ENCODE peak calls at places on chromosomes 3 and 15, in seven cellular contexts. One of them, this sample, is unnamed.

GRCh38 chr3:66133853-66134445 is 86.9 kb upstream of the SLC25A26 start:
- DNase-seq in IMR-90: no peak
- DNase-seq in H9: no peak
- DNase-seq in neuronal stem cell: no peak
- DNase-seq in mesendoderm: no peak
- DNase-seq in trophoblast cell: peak
- DNase-seq in H1: no peak
- DNase-seq in this sample: no peak

GRCh38 chr3:134911611-134912604 is 116.8 kb downstream of the EPHB1 start:
- DNase-seq in IMR-90: no peak
- DNase-seq in H9: no peak
- DNase-seq in neuronal stem cell: no peak
- DNase-seq in mesendoderm: no peak
- DNase-seq in trophoblast cell: no peak
- DNase-seq in H1: no peak
- DNase-seq in this sample: no peak

GRCh38 chr15:63371297-63371918 is 10.2 kb downstream of the CA12 start:
- DNase-seq in IMR-90: peak
- DNase-seq in H9: no peak
- DNase-seq in neuronal stem cell: no peak
- DNase-seq in mesendoderm: no peak
- DNase-seq in trophoblast cell: peak
- DNase-seq in H1: no peak
- DNase-seq in this sample: peak

GRCh38 chr3:132317229-132317948 is at the start of gene ACP3:
- DNase-seq in IMR-90: peak
- DNase-seq in H9: peak
- DNase-seq in neuronal stem cell: no peak
- DNase-seq in mesendoderm: peak
- DNase-seq in trophoblast cell: peak
- DNase-seq in H1: no peak
- DNase-seq in this sample: peak

GRCh38 chr15:74443100-74443909 is 9.5 kb upstream of the SEMA7A start:
- DNase-seq in IMR-90: peak
- DNase-seq in H9: no peak
- DNase-seq in neuronal stem cell: no peak
- DNase-seq in mesendoderm: no peak
- DNase-seq in trophoblast cell: peak
- DNase-seq in H1: no peak
- DNase-seq in this sample: no peak

GRCh38 chr3:60417590-60417989 is 833.7 kb downstream of the FHIT start:
- DNase-seq in IMR-90: no peak
- DNase-seq in H9: no peak
- DNase-seq in neuronal stem cell: no peak
- DNase-seq in mesendoderm: peak
- DNase-seq in trophoblast cell: no peak
- DNase-seq in H1: no peak
- DNase-seq in this sample: no peak

GRCh38 chr3:125280966-125281365 is 68.4 kb upstream of the SLC12A8 start:
- DNase-seq in IMR-90: peak
- DNase-seq in H9: no peak
- DNase-seq in neuronal stem cell: no peak
- DNase-seq in mesendoderm: no peak
- DNase-seq in trophoblast cell: no peak
- DNase-seq in H1: no peak
- DNase-seq in this sample: peak

GRCh38 chr3:184712248-184712559 is 340 bp upstream of the MAGEF1 start:
- DNase-seq in IMR-90: no peak
- DNase-seq in H9: no peak
- DNase-seq in neuronal stem cell: no peak
- DNase-seq in mesendoderm: no peak
- DNase-seq in trophoblast cell: peak
- DNase-seq in H1: no peak
- DNase-seq in this sample: no peak

GRCh38 chr3:192062186-192062585 is 601.2 kb downstream of the PYDC2 start:
- DNase-seq in IMR-90: peak
- DNase-seq in H9: no peak
- DNase-seq in neuronal stem cell: no peak
- DNase-seq in mesendoderm: no peak
- DNase-seq in trophoblast cell: no peak
- DNase-seq in H1: no peak
- DNase-seq in this sample: no peak

GRCh38 chr15:74238984-74239645 is 3.0 kb downstream of the CCDC33 start:
- DNase-seq in IMR-90: no peak
- DNase-seq in H9: no peak
- DNase-seq in neuronal stem cell: no peak
- DNase-seq in mesendoderm: no peak
- DNase-seq in trophoblast cell: no peak
- DNase-seq in H1: no peak
- DNase-seq in this sample: no peak

GRCh38 chr3:79005084-79005483 is 762.7 kb downstream of the ROBO1 start:
- DNase-seq in IMR-90: no peak
- DNase-seq in H9: no peak
- DNase-seq in neuronal stem cell: no peak
- DNase-seq in mesendoderm: no peak
- DNase-seq in trophoblast cell: peak
- DNase-seq in H1: no peak
- DNase-seq in this sample: no peak

GRCh38 chr3:30333903-30334302 is 272.5 kb upstream of the TGFBR2 start:
- DNase-seq in IMR-90: peak
- DNase-seq in H9: no peak
- DNase-seq in neuronal stem cell: no peak
- DNase-seq in mesendoderm: no peak
- DNase-seq in trophoblast cell: peak
- DNase-seq in H1: no peak
- DNase-seq in this sample: no peak

GRCh38 chr15:23566070-23567050 is 886 bp downstream of the MKRN3 start:
- DNase-seq in IMR-90: no peak
- DNase-seq in H9: no peak
- DNase-seq in neuronal stem cell: no peak
- DNase-seq in mesendoderm: no peak
- DNase-seq in trophoblast cell: peak
- DNase-seq in H1: no peak
- DNase-seq in this sample: no peak

GRCh38 chr15:57245130-57245529 is 131.2 kb upstream of the CGNL1 start:
- DNase-seq in IMR-90: peak
- DNase-seq in H9: no peak
- DNase-seq in neuronal stem cell: no peak
- DNase-seq in mesendoderm: no peak
- DNase-seq in trophoblast cell: no peak
- DNase-seq in H1: no peak
- DNase-seq in this sample: peak

DNA sequence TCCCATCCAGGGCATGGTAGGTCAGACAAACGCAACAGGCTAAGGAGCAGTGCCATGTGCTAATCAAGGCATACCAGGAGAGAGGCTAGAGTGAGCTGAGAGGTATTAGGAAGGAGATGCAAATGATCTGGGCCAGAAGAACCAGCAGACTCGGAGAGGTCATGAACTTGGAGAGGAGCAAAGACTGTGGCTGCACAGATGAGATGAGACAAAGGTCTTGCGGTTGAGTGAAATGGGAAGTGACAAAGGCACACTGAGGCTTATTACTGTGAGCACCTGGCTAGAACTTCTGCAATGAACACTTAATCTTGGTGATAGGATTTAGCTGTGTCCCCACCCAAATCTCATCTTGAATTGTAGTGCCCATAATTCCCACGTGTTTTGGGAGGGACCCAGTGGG is 380.2 kb downstream of the ULK4 start:
- DNase-seq in IMR-90: no peak
- DNase-seq in H9: no peak
- DNase-seq in neuronal stem cell: no peak
- DNase-seq in mesendoderm: no peak
- DNase-seq in trophoblast cell: no peak
- DNase-seq in H1: no peak
- DNase-seq in this sample: no peak
- H2AK5ac ChIP-seq in IMR-90: no peak
- H2AK5ac ChIP-seq in H9: no peak
- H2AK5ac ChIP-seq in neuronal stem cell: no peak
- H2AK5ac ChIP-seq in mesendoderm: no peak
- H2AK5ac ChIP-seq in trophoblast cell: no peak
- H2AK5ac ChIP-seq in H1: no peak
- H2AK5ac ChIP-seq in this sample: peak

GRCh38 chr3:150378467-150378751 is 29.7 kb upstream of the TSC22D2 start:
- DNase-seq in IMR-90: no peak
- DNase-seq in H9: no peak
- DNase-seq in neuronal stem cell: no peak
- DNase-seq in mesendoderm: no peak
- DNase-seq in trophoblast cell: no peak
- DNase-seq in H1: no peak
- DNase-seq in this sample: no peak
- H2AK5ac ChIP-seq in IMR-90: no peak
- H2AK5ac ChIP-seq in H9: no peak
- H2AK5ac ChIP-seq in neuronal stem cell: no peak
- H2AK5ac ChIP-seq in mesendoderm: no peak
- H2AK5ac ChIP-seq in trophoblast cell: no peak
- H2AK5ac ChIP-seq in H1: no peak
- H2AK5ac ChIP-seq in this sample: no peak

GRCh38 chr3:113008117-113008516 is 17.3 kb downstream of the GTPBP8 start:
- DNase-seq in IMR-90: peak
- DNase-seq in H9: no peak
- DNase-seq in neuronal stem cell: no peak
- DNase-seq in mesendoderm: no peak
- DNase-seq in trophoblast cell: no peak
- DNase-seq in H1: no peak
- DNase-seq in this sample: no peak
- H2AK5ac ChIP-seq in IMR-90: no peak
- H2AK5ac ChIP-seq in H9: no peak
- H2AK5ac ChIP-seq in neuronal stem cell: no peak
- H2AK5ac ChIP-seq in mesendoderm: no peak
- H2AK5ac ChIP-seq in trophoblast cell: no peak
- H2AK5ac ChIP-seq in H1: no peak
- H2AK5ac ChIP-seq in this sample: no peak

GRCh38 chr15:65355173-65355982 is 22.4 kb downstream of the IGDCC3 start:
- DNase-seq in IMR-90: no peak
- DNase-seq in H9: peak
- DNase-seq in neuronal stem cell: peak
- DNase-seq in mesendoderm: peak
- DNase-seq in trophoblast cell: peak
- DNase-seq in H1: no peak
- DNase-seq in this sample: peak

GRCh38 chr15:65361708-65362459 is 15.9 kb downstream of the IGDCC3 start:
- DNase-seq in IMR-90: no peak
- DNase-seq in H9: no peak
- DNase-seq in neuronal stem cell: no peak
- DNase-seq in mesendoderm: no peak
- DNase-seq in trophoblast cell: no peak
- DNase-seq in H1: no peak
- DNase-seq in this sample: no peak

GRCh38 chr15:65354835-65355172 is 23.0 kb downstream of the IGDCC3 start:
- DNase-seq in IMR-90: no peak
- DNase-seq in H9: no peak
- DNase-seq in neuronal stem cell: no peak
- DNase-seq in mesendoderm: no peak
- DNase-seq in trophoblast cell: no peak
- DNase-seq in H1: no peak
- DNase-seq in this sample: no peak

DNA sequence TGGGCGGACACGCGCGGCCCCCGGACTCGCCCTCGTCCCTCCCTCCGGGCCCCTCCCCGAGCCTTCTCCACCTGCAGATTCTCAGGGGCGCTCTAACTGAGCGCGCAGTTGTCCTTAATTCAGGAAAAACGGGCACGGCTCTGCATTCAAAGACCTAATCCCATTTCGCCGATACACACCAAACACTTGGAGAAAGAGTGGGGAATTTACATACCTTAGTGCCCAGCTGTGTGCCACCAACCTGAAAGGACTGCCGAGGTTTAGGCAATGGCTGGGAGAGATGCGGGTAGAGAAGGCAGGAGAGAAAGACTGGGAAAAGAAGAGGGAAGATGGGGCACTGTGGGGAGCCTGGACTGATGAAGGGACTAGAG is 21.8 kb downstream of the IGDCC3 start:
- DNase-seq in IMR-90: no peak
- DNase-seq in H9: no peak
- DNase-seq in neuronal stem cell: no peak
- DNase-seq in mesendoderm: no peak
- DNase-seq in trophoblast cell: no peak
- DNase-seq in H1: no peak
- DNase-seq in this sample: no peak
- H2AK5ac ChIP-seq in IMR-90: no peak
- H2AK5ac ChIP-seq in H9: no peak
- H2AK5ac ChIP-seq in neuronal stem cell: peak
- H2AK5ac ChIP-seq in mesendoderm: no peak
- H2AK5ac ChIP-seq in trophoblast cell: peak
- H2AK5ac ChIP-seq in H1: no peak
- H2AK5ac ChIP-seq in this sample: no peak

This sample was measured in mesenchymal stem cell.